ENCODE peak calls at places on chromosomes 16 and 17, in four cellular contexts. S is AG10803, R is DND-41, I is HFF-Myc. K is an unnamed sample.

GRCh38 chr17:16997514-16998429 is 25.9 kb upstream of the TNFRSF13B start:
- DNase-seq in R (peak; percentile 36), I (no peak), S (no peak), K (no peak)

GRCh38 chr16:12587170-12587569 is 216.5 kb downstream of the CPPED1 start:
- DNase-seq in S (no peak), I (no peak), R (no peak), K (no peak)

GRCh38 chr17:82518826-82519810 is at the start of gene FOXK2:
- DNase-seq in S (peak; percentile 97), I (peak; percentile 76), R (peak; percentile 95), K (peak; percentile 89)

GRCh38 chr17:64216385-64217248 is 46.4 kb downstream of the TEX2 start:
- DNase-seq in R (no peak), I (no peak), S (no peak), K (no peak)

GRCh38 chr17:57747221-57748017 is 2.3 kb upstream of the CCDC182 start:
- DNase-seq in I (peak; percentile 37), R (peak; percentile 69), S (peak; percentile 68), K (peak; percentile 30)

GRCh38 chr16:23509763-23510153 is 536 bp downstream of the GGA2 start:
- DNase-seq in I (no peak), S (peak; percentile 24), R (no peak), K (no peak)

GRCh38 chr16:83624436-83625120 is 183.2 kb upstream of the HSBP1 start:
- DNase-seq in I (no peak), R (no peak), S (no peak), K (no peak)

GRCh38 chr17:1447061-1447460 is 9.0 kb downstream of the CRK start:
- DNase-seq in S (no peak), R (no peak), I (no peak), K (no peak)

GRCh38 chr17:80789356-80789902 is 202.2 kb upstream of the CHMP6 start:
- DNase-seq in I (peak; percentile 90), R (peak; percentile 77), S (peak; percentile 94), K (peak; percentile 93)

GRCh38 chr17:74134991-74135390 is 68.5 kb upstream of the RPL38 start:
- DNase-seq in I (no peak), R (no peak), S (no peak), K (no peak)

GRCh38 chr17:3474212-3474611 is 1.6 kb upstream of the ASPA start:
- DNase-seq in I (no peak), R (no peak), S (peak; percentile 21), K (no peak)

GRCh38 chr16:69772560-69773254 is 10.6 kb downstream of the WWP2 start:
- DNase-seq in I (no peak), S (peak; percentile 11), R (no peak), K (no peak)

GRCh38 chr16:70428178-70428998 is 10.5 kb downstream of the ST3GAL2 start:
- DNase-seq in R (peak; percentile 35), I (peak; percentile 68), S (peak; percentile 95), K (peak; percentile 81)

GRCh38 chr16:23371368-23371767 is 69.3 kb downstream of the SCNN1B start:
- DNase-seq in S (no peak), R (no peak), I (no peak), K (no peak)

GRCh38 chr17:32323784-32324590 is 18.0 kb downstream of the C17orf75 start:
- DNase-seq in S (peak; percentile 26), I (no peak), R (no peak), K (no peak)

DNA sequence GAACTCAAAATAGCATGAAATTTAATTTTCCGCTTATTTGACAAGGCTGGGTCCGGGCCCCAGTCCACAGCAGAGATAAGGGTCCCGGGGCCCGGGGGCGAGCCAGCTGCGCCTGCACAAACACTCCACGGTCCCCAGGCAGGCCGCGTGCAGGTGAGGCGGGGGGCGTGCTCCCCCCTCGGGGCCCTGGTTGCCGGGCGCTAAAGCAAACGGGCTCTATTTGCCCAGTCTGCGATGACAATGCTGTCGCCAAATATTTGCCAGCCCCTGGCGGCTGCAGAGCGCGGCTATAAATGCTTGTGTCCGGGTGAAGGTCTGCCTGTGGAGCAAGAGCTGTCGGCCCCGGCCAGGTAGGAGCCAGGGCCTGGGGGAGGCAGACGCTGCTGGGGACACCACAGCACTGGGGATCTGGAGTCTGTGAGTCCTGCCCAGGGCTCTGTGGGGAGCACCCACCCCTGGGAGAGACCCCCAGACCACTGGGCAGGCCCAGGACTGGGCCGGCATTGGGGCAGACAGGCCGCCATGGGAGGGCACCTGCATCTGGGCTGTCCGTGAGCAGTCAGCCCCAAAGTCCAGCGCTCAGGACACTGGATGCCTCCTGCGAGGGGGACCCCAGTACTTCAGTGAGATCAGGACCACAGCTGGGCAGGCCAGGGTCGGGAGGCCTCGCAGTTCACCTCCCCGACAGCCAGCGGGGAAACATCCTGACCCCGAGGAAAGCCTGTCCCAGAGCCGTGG is at the start of gene PERCC1:
- DNase-seq in S (no peak), I (no peak), R (no peak), K (no peak)
- H3K4me3 ChIP-seq in S (no peak within 1 kb of the TSS), I (no peak within 1 kb of the TSS), R (no peak within 1 kb of the TSS), K (no peak within 1 kb of the TSS)

DNA sequence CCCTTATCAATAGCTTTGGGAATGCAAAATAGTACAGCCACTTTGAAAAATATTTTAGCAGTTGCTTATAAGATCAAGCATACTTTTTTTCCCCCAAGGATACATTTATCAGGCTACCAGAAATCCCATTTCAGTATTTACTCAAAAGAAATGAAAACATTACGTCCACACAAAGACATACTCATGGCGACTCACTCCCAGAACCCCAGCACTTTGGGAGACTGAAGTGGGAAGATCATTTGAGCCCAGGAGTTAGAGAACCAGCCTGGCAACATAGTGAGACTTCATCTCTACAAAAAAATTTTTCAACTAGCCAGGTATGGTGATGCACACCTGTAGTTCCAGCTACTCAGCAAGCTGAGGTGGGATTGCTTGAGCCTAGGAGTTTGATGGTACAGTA is 5.9 kb downstream of the SKA2 start:
- DNase-seq in R (no peak), I (no peak), S (peak; percentile 45), K (no peak)
- H3K4me3 ChIP-seq in R (no peak overlapping the region), I (no peak overlapping the region), S (no peak overlapping the region), K (no peak overlapping the region)

DNA sequence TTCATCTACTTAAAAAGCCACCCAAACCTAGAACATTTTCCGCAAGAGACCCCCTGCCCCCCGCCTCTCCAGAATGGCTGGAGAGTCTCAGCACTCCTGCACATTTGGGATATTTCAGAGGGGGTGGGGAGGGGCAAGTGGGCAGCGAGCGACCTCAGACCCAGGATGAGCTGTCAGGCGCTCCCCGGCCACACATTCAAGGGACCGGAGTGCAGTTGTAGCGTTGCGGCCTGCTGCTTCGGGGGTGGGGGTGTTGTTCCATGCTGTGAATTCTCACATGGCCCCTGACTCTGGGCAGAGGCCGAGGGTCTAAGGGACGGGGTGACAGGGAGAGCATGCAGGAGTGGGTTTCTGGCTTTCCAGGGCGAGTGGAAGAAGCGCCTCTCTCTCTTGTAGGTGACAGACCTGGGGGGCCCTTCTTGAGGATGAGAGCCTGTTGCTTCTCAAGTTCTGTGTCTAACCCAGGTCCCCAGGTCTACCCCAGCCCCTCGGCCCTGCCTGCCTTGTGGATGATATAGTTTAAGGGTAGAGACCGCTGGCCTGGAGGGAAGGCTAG is 231.2 kb downstream of the SEC14L1 start:
- DNase-seq in I (no peak), R (no peak), S (no peak), K (no peak)
- H3K4me3 ChIP-seq in I (peak overlapping the region; percentile 89), R (no peak overlapping the region), S (peak overlapping the region; percentile 88), K (peak overlapping the region; percentile 91)

DNA sequence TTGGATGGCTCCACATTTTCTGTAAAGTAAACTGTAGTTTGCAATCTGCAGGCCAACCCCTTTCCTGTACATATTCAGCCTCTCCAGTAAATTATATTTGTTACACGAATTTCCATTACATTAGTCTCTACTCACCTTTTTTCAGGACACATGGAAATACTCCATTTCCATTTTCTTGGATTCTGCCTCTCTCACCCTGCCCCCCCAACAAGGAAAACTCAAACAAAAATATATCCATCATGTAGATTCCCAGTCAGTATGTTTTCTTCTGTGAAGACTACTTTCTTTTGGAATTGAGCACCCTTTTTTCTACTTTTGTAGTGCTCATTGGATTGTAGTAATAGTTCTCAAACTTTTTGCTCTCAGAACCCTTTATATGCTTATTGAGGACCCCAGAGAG is 2.9 kb downstream of the PPM1D start:
- DNase-seq in S (no peak), I (no peak), R (no peak), K (no peak)
- H3K4me3 ChIP-seq in S (peak overlapping the region; percentile 72), I (peak overlapping the region; percentile 72), R (peak overlapping the region; percentile 64), K (peak overlapping the region; percentile 94)

GRCh38 chr16:85868495-85868894 is 30.5 kb upstream of the IRF8 start:
- DNase-seq in I (no peak), R (no peak), S (no peak), K (no peak)
- H3K4me3 ChIP-seq in I (no peak overlapping the region), R (no peak overlapping the region), S (no peak overlapping the region), K (no peak overlapping the region)

GRCh38 chr17:41475421-41475820 is 5.5 kb downstream of the KRT35 start:
- DNase-seq in I (no peak), R (no peak), S (no peak), K (no peak)
- H3K4me3 ChIP-seq in I (no peak overlapping the region), R (no peak overlapping the region), S (no peak overlapping the region), K (no peak overlapping the region)

DNA sequence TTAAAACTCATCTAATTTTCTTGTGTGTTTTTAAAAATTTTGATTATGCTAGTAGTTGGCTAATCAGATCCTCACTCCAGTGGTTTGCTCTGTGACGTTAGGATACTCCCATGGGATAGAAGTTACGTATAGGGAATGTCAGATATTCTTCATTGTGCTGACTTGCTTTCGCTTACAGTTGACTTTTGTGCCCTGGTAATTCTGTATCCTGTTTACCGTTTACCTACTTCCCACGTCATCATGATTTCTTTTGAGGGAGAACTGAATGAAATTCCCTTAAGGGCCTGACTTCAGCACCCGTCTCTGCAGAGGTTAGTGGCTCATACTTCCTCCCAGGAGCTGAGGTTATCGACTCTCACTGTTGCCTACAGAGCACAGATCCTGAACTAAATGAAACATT is 2.6 kb downstream of the PRKAR1A start:
- DNase-seq in S (peak; percentile 67), R (no peak), I (no peak), K (peak; percentile 91)
- H3K4me3 ChIP-seq in S (peak overlapping the region; percentile 92), R (no peak overlapping the region), I (peak overlapping the region; percentile 94), K (peak overlapping the region; percentile 93)

K was measured in skeletal muscle cell.